ENCODE peak calls at places on chromosomes 4 and X, in eight cellular contexts. C, W, A, K, E, I, V and Z are unnamed samples.

GRCh38 chr4:85864806-85865205 is 389.9 kb downstream of the ARHGAP24 start:
- DNase-seq in C (no peak), W (no peak), A (no peak), K (no peak), E (no peak), I (no peak), V (no peak), Z (no peak)

GRCh38 chrX:12999422-12999821 is 24.5 kb downstream of the TMSB4X start:
- DNase-seq in C (no peak), W (no peak), A (no peak), K (no peak), E (no peak), I (peak; percentile 83), V (no peak), Z (peak; percentile 58)

GRCh38 chr4:150725957-150726523 is 144.1 kb downstream of the MAB21L2 start:
- DNase-seq in C (no peak), W (no peak), A (no peak), K (no peak), E (no peak), I (no peak), V (no peak), Z (no peak)

GRCh38 chr4:82293304-82293703 is 80.5 kb downstream of the HNRNPD start:
- DNase-seq in C (no peak), W (no peak), A (no peak), K (no peak), E (no peak), I (peak; percentile 74), V (no peak), Z (peak; percentile 60)

GRCh38 chrX:100609591-100609990 is 24.9 kb downstream of the TNMD start:
- DNase-seq in C (no peak), W (no peak), A (peak; percentile 2), K (no peak), E (no peak), I (no peak), V (no peak), Z (no peak)

GRCh38 chrX:41064028-41064427 is 21.2 kb upstream of the USP9X start:
- DNase-seq in C (no peak), W (no peak), A (no peak), K (no peak), E (no peak), I (no peak), V (peak; percentile 39), Z (no peak)

GRCh38 chrX:72046447-72046846 is 85.3 kb downstream of the RTL5 start:
- DNase-seq in C (no peak), W (no peak), A (peak; percentile 71), K (peak; percentile 75), E (no peak), I (no peak), V (no peak), Z (no peak)

GRCh38 chr4:4502694-4503311 is 39.0 kb downstream of the STX18 start:
- DNase-seq in C (no peak), W (no peak), A (peak; percentile 64), K (no peak), E (no peak), I (peak; percentile 73), V (no peak), Z (peak; percentile 3)

GRCh38 chr4:2785613-2786012 is 7.3 kb upstream of the SH3BP2 start:
- DNase-seq in C (no peak), W (no peak), A (no peak), K (no peak), E (peak; percentile 45), I (peak; percentile 75), V (no peak), Z (no peak)

GRCh38 chr4:153521467-153521866 is 55.3 kb downstream of the TMEM131L start:
- DNase-seq in C (no peak), W (no peak), A (no peak), K (no peak), E (no peak), I (peak; percentile 76), V (no peak), Z (no peak)

GRCh38 chr4:1097553-1097952 is 15.8 kb downstream of the RNF212 start:
- DNase-seq in C (no peak), W (no peak), A (no peak), K (no peak), E (no peak), I (no peak), V (no peak), Z (no peak)

GRCh38 chr4:156575430-156576073 is 396.0 kb downstream of the PDGFC start:
- DNase-seq in C (peak; percentile 61), W (no peak), A (no peak), K (no peak), E (peak; percentile 71), I (no peak), V (no peak), Z (no peak)

GRCh38 chrX:39705299-39705698 is 392.5 kb downstream of the BCOR start:
- DNase-seq in C (peak; percentile 79), W (peak; percentile 44), A (peak; percentile 88), K (peak; percentile 35), E (peak; percentile 69), I (peak; percentile 1), V (peak; percentile 91), Z (no peak)

GRCh38 chr4:11628093-11628725 is 199.5 kb upstream of the HS3ST1 start:
- DNase-seq in C (peak; percentile 54), W (no peak), A (no peak), K (no peak), E (no peak), I (no peak), V (peak; percentile 55), Z (no peak)

GRCh38 chr4:59671037-59671436 is 1529.1 kb upstream of the ADGRL3 start:
- DNase-seq in C (no peak), W (no peak), A (no peak), K (no peak), E (no peak), I (no peak), V (no peak), Z (no peak)

GRCh38 chrX:50081282-50081955 is 119.4 kb downstream of the AKAP4 start:
- DNase-seq in C (peak; percentile 33), W (no peak), A (peak; percentile 34), K (peak; percentile 22), E (peak; percentile 76), I (peak; percentile 29), V (peak; percentile 37), Z (no peak)

DNA sequence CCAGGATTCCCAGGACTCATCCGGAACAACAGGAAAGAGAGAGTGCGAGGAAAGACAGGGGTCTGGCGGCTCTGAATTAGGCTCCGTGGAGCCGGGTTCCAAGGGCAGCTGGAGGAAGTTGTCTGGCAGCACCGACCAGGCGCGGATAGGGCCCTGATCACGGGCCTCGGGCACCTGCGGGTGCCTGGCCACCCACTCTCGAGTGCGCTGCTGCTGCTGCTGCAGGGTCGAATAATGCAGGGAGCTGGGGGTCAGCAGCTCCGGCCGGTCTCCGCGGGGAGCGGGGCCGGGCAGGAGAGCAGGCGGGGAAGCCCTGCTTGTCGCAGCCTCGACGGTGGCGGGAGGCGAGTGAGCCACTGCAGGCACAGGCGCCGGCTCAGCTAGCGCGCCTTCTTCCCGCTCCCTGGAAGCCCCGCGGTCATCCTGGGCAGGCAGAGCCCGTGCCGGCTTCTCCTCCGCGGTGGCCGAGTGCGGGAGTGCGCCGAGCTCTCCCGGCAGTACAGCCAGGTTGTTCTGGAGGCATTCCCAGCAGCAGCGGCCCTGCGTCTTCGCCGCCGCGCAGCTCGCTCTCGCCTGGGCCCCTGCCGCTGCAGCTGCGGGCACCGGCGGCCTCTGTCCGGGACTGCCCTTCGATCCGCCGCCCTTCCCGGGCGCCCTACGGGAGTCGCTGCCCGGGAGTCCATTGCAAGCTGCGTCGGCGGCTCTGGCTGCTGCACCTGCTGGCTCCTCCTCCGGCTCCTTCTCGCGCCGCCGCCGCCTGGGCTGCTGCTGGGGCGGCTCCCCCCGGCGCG is 1.0 kb downstream of the SOWAHB start:
- DNase-seq in C (peak; percentile 61), W (peak; percentile 79), A (peak; percentile 35), K (peak; percentile 28), E (peak; percentile 86), I (no peak), V (no peak), Z (no peak)
- H3K4me3 ChIP-seq in C (peak overlapping the region; percentile 63), W (peak overlapping the region; percentile 69), A (no peak overlapping the region), K (peak overlapping the region; percentile 47), E (peak overlapping the region; percentile 81), I (peak overlapping the region; percentile 61), V (peak overlapping the region; percentile 25), Z (no peak overlapping the region)

GRCh38 chrX:131816551-131817136 is 206.5 kb upstream of the STK26 start:
- DNase-seq in C (no peak), W (no peak), A (peak; percentile 42), K (peak; percentile 59), E (no peak), I (peak; percentile 35), V (peak; percentile 91), Z (peak; percentile 85)
- H3K4me3 ChIP-seq in C (no peak overlapping the region), W (no peak overlapping the region), A (no peak overlapping the region), K (peak overlapping the region; percentile 14), E (no peak overlapping the region), I (no peak overlapping the region), V (peak overlapping the region; percentile 52), Z (peak overlapping the region; percentile 43)

GRCh38 chrX:136200466-136200865 is 50.7 kb downstream of the MAP7D3 start:
- DNase-seq in C (peak; percentile 30), W (no peak), A (peak; percentile 45), K (no peak), E (no peak), I (peak; percentile 3), V (peak; percentile 38), Z (no peak)

GRCh38 chrX:136198010-136198409 is 50.7 kb downstream of the FHL1 start:
- DNase-seq in C (no peak), W (no peak), A (no peak), K (no peak), E (no peak), I (no peak), V (no peak), Z (no peak)

GRCh38 chrX:136199365-136199764 is 51.8 kb downstream of the MAP7D3 start:
- DNase-seq in C (peak; percentile 76), W (no peak), A (no peak), K (no peak), E (no peak), I (no peak), V (no peak), Z (no peak)

GRCh38 chrX:136196691-136197155 is 49.4 kb downstream of the FHL1 start:
- DNase-seq in C (no peak), W (no peak), A (no peak), K (no peak), E (no peak), I (no peak), V (no peak), Z (no peak)

GRCh38 chrX:136198678-136199243 is 51.4 kb downstream of the FHL1 start:
- DNase-seq in C (no peak), W (no peak), A (no peak), K (no peak), E (no peak), I (no peak), V (no peak), Z (no peak)
- H3K4me3 ChIP-seq in C (no peak overlapping the region), W (no peak overlapping the region), A (no peak overlapping the region), K (no peak overlapping the region), E (no peak overlapping the region), I (no peak overlapping the region), V (no peak overlapping the region), Z (no peak overlapping the region)

GRCh38 chr4:80171656-80172055 is 25.6 kb upstream of the PRDM8 start:
- DNase-seq in C (no peak), W (no peak), A (no peak), K (no peak), E (no peak), I (no peak), V (no peak), Z (no peak)
- H3K4me3 ChIP-seq in C (no peak overlapping the region), W (no peak overlapping the region), A (no peak overlapping the region), K (no peak overlapping the region), E (no peak overlapping the region), I (no peak overlapping the region), V (no peak overlapping the region), Z (peak overlapping the region; percentile 13)

GRCh38 chr4:42655248-42655647 is 1.7 kb downstream of the ATP8A1 start:
- DNase-seq in C (no peak), W (no peak), A (peak; percentile 14), K (no peak), E (no peak), I (peak; percentile 48), V (no peak), Z (no peak)
- H3K4me3 ChIP-seq in C (no peak overlapping the region), W (no peak overlapping the region), A (no peak overlapping the region), K (peak overlapping the region; percentile 66), E (peak overlapping the region; percentile 91), I (peak overlapping the region; percentile 85), V (no peak overlapping the region), Z (peak overlapping the region; percentile 89)